ENCODE peak calls at places on chromosomes 12 and 14, in five cellular contexts. One of them, this sample, is unnamed.

GRCh38 chr12:52212701-52213540 is 20.1 kb upstream of the KRT7 start:
- DNase-seq in HepG2: no peak
- DNase-seq in HCT116: no peak
- DNase-seq in H1: no peak
- DNase-seq in K562: no peak
- DNase-seq in this sample: no peak

GRCh38 chr14:70792939-70793338 is 16.4 kb downstream of the MAP3K9 start:
- DNase-seq in K562: no peak
- DNase-seq in HepG2: no peak
- DNase-seq in HCT116: no peak
- DNase-seq in H1: no peak
- DNase-seq in this sample: no peak

GRCh38 chr14:100442036-100442435 is 118.9 kb downstream of the SLC25A47 start:
- DNase-seq in H1: peak
- DNase-seq in HCT116: no peak
- DNase-seq in K562: no peak
- DNase-seq in HepG2: no peak
- DNase-seq in this sample: no peak

GRCh38 chr14:74360163-74360562 is 11.9 kb downstream of the VRTN start:
- DNase-seq in H1: no peak
- DNase-seq in HepG2: no peak
- DNase-seq in HCT116: no peak
- DNase-seq in K562: no peak
- DNase-seq in this sample: no peak

GRCh38 chr14:21346532-21347135 is 37.2 kb downstream of the SUPT16H start:
- DNase-seq in HCT116: no peak
- DNase-seq in H1: no peak
- DNase-seq in HepG2: no peak
- DNase-seq in K562: no peak
- DNase-seq in this sample: no peak

GRCh38 chr12:132708150-132708549 is 2.5 kb upstream of the PGAM5 start:
- DNase-seq in HCT116: no peak
- DNase-seq in H1: no peak
- DNase-seq in K562: no peak
- DNase-seq in HepG2: no peak
- DNase-seq in this sample: no peak

GRCh38 chr12:51705450-51705849 is 114.4 kb downstream of the SCN8A start:
- DNase-seq in HCT116: no peak
- DNase-seq in H1: no peak
- DNase-seq in K562: no peak
- DNase-seq in HepG2: no peak
- DNase-seq in this sample: no peak

GRCh38 chr12:118880745-118881144 is 100.6 kb upstream of the SRRM4 start:
- DNase-seq in K562: no peak
- DNase-seq in HepG2: no peak
- DNase-seq in H1: no peak
- DNase-seq in HCT116: no peak
- DNase-seq in this sample: no peak

GRCh38 chr14:36700656-36701055 is 39.0 kb downstream of the PAX9 start:
- DNase-seq in H1: no peak
- DNase-seq in K562: no peak
- DNase-seq in HepG2: no peak
- DNase-seq in HCT116: no peak
- DNase-seq in this sample: no peak

GRCh38 chr14:102316048-102316745 is 3.3 kb upstream of the ZNF839 start:
- DNase-seq in K562: no peak
- DNase-seq in HCT116: no peak
- DNase-seq in HepG2: peak
- DNase-seq in H1: no peak
- DNase-seq in this sample: no peak

GRCh38 chr12:52909256-52909655 is 4.4 kb upstream of the KRT8 start:
- DNase-seq in H1: no peak
- DNase-seq in HCT116: no peak
- DNase-seq in K562: no peak
- DNase-seq in HepG2: no peak
- DNase-seq in this sample: no peak

GRCh38 chr14:105275267-105275946 is 25.4 kb downstream of the BRF1 start:
- DNase-seq in H1: no peak
- DNase-seq in HCT116: no peak
- DNase-seq in HepG2: no peak
- DNase-seq in K562: no peak
- DNase-seq in this sample: no peak

GRCh38 chr12:56991319-56991906 is 14.9 kb downstream of the ZBTB39 start:
- DNase-seq in HepG2: no peak
- DNase-seq in HCT116: no peak
- DNase-seq in K562: peak
- DNase-seq in H1: peak
- DNase-seq in this sample: no peak

GRCh38 chr14:70808402-70809237 is 693 bp downstream of the MAP3K9 start:
- DNase-seq in HepG2: no peak
- DNase-seq in HCT116: no peak
- DNase-seq in H1: peak
- DNase-seq in K562: no peak
- DNase-seq in this sample: no peak

GRCh38 chr12:42786400-42786799 is 196.9 kb upstream of the PRICKLE1 start:
- DNase-seq in K562: no peak
- DNase-seq in HCT116: no peak
- DNase-seq in HepG2: no peak
- DNase-seq in H1: no peak
- DNase-seq in this sample: no peak

GRCh38 chr12:44372259-44372658 is 503.9 kb downstream of the NELL2 start:
- DNase-seq in K562: no peak
- DNase-seq in HepG2: no peak
- DNase-seq in HCT116: no peak
- DNase-seq in H1: no peak
- DNase-seq in this sample: no peak

GRCh38 chr12:27434673-27435565 is 11.6 kb upstream of the SMCO2 start:
- DNase-seq in H1: no peak
- DNase-seq in HepG2: no peak
- DNase-seq in HCT116: no peak
- DNase-seq in K562: peak
- DNase-seq in this sample: no peak

GRCh38 chr12:42557586-42558172 is 31.9 kb downstream of the PRICKLE1 start:
- DNase-seq in HCT116: no peak
- DNase-seq in H1: no peak
- DNase-seq in HepG2: no peak
- DNase-seq in K562: no peak
- DNase-seq in this sample: no peak

GRCh38 chr12:123801573-123802178 is 39.6 kb downstream of the DNAH10 start:
- DNase-seq in HepG2: no peak
- DNase-seq in K562: no peak
- DNase-seq in HCT116: peak
- DNase-seq in H1: no peak
- DNase-seq in this sample: no peak

GRCh38 chr14:23240661-23241060 is 2.9 kb downstream of the RNF212B start:
- DNase-seq in H1: no peak
- DNase-seq in K562: no peak
- DNase-seq in HepG2: no peak
- DNase-seq in HCT116: no peak
- DNase-seq in this sample: no peak

GRCh38 chr12:131773582-131774221 is 54.5 kb upstream of the MMP17 start:
- DNase-seq in H1: no peak
- DNase-seq in HCT116: no peak
- DNase-seq in K562: no peak
- DNase-seq in HepG2: no peak
- DNase-seq in this sample: peak

GRCh38 chr12:4148418-4149056 is 125.0 kb upstream of the CCND2 start:
- DNase-seq in HepG2: no peak
- DNase-seq in HCT116: no peak
- DNase-seq in K562: no peak
- DNase-seq in H1: no peak
- DNase-seq in this sample: peak

GRCh38 chr12:84117190-84117589 is 795.4 kb downstream of the SLC6A15 start:
- DNase-seq in HepG2: no peak
- DNase-seq in H1: no peak
- DNase-seq in HCT116: no peak
- DNase-seq in K562: no peak
- DNase-seq in this sample: no peak

GRCh38 chr14:101101456-101102056 is 198.0 kb upstream of the RTL1 start:
- DNase-seq in H1: no peak
- DNase-seq in HCT116: no peak
- DNase-seq in K562: no peak
- DNase-seq in HepG2: no peak
- DNase-seq in this sample: no peak

GRCh38 chr12:78167510-78167909 is 336.8 kb downstream of the NAV3 start:
- DNase-seq in H1: no peak
- DNase-seq in HCT116: no peak
- DNase-seq in K562: no peak
- DNase-seq in HepG2: no peak
- DNase-seq in this sample: no peak

DNA sequence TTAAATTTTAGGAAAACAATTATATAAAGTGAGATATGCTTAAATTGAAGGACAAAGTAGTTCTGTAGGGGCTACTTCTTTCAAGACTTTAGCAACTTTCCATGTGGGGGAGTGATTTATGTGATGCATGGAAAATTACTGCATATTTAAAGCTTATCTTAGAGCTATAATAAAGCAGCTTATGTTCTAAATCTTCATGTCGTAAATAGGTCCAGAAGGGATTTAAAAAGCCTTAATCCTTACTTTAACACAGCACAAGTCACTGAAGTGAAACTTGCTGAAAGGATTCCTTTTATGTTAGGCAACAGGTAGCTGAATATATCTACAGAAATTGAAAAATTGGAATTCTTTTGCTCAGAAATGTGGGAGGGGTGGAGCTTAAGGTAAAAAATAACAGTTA is 340.4 kb downstream of the NAV3 start:
- DNase-seq in K562: no peak
- DNase-seq in HCT116: no peak
- DNase-seq in HepG2: no peak
- DNase-seq in H1: no peak
- DNase-seq in this sample: no peak
- TF ChIP-seq SRF in K562: no peak
- TF ChIP-seq SRF in HCT116: no peak
- TF ChIP-seq SRF in HepG2: no peak
- TF ChIP-seq SRF in H1: no peak
- TF ChIP-seq SRF in this sample: no peak

GRCh38 chr12:124920353-124920935 is 6.0 kb upstream of the UBC start:
- DNase-seq in K562: no peak
- DNase-seq in HCT116: no peak
- DNase-seq in H1: no peak
- DNase-seq in HepG2: no peak
- DNase-seq in this sample: no peak

GRCh38 chr12:124921200-124922008 is 7.0 kb upstream of the UBC start:
- DNase-seq in HCT116: no peak
- DNase-seq in HepG2: peak
- DNase-seq in K562: peak
- DNase-seq in H1: peak
- DNase-seq in this sample: peak

GRCh38 chr12:124917841-124918621 is 3.6 kb upstream of the UBC start:
- DNase-seq in K562: no peak
- DNase-seq in H1: no peak
- DNase-seq in HepG2: peak
- DNase-seq in HCT116: no peak
- DNase-seq in this sample: no peak

GRCh38 chr12:124917135-124917840 is 2.8 kb upstream of the UBC start:
- DNase-seq in HepG2: peak
- DNase-seq in H1: peak
- DNase-seq in HCT116: peak
- DNase-seq in K562: peak
- DNase-seq in this sample: peak

DNA sequence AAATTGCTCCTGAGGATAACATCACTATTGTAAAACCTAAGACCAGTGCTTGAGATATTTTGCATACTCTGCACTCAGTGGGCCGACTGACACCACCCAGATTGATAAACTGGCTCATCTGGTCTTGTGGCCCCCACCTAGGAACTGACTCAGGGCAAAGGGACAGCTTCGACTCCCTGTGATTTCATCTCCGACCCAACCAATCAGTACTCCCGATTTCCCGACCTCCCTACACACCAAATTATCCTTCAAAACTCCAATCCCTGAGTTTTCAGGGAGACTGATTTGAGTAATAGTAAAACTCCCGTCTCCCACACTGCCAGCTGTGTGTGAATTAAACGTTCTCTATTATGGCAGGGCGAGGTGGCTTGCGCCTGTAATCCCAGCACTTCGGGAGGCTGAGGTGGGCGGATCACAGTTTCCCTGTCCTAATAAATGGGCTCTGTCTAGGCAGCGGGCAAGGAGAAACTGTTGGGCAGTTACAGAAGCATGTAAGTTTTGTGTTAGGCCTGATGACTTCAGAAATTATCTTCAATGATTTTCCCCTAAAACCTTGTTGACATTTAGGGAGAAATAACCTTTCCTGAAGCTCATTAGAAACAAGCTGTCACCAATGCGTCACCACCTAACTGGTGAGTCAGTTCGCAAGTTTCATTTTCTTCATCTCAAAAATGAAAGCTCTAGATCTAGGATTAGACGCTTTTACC is 5.3 kb upstream of the UBC start:
- DNase-seq in HepG2: no peak
- DNase-seq in H1: no peak
- DNase-seq in HCT116: no peak
- DNase-seq in K562: no peak
- DNase-seq in this sample: peak
- TF ChIP-seq SRF in HepG2: no peak
- TF ChIP-seq SRF in H1: no peak
- TF ChIP-seq SRF in HCT116: no peak
- TF ChIP-seq SRF in K562: no peak
- TF ChIP-seq SRF in this sample: peak

GRCh38 chr12:92030618-92031017 is 115.0 kb downstream of the BTG1 start:
- DNase-seq in HCT116: no peak
- DNase-seq in HepG2: no peak
- DNase-seq in K562: no peak
- DNase-seq in H1: no peak
- DNase-seq in this sample: peak
- TF ChIP-seq SRF in HCT116: no peak
- TF ChIP-seq SRF in HepG2: no peak
- TF ChIP-seq SRF in K562: no peak
- TF ChIP-seq SRF in H1: no peak
- TF ChIP-seq SRF in this sample: no peak

DNA sequence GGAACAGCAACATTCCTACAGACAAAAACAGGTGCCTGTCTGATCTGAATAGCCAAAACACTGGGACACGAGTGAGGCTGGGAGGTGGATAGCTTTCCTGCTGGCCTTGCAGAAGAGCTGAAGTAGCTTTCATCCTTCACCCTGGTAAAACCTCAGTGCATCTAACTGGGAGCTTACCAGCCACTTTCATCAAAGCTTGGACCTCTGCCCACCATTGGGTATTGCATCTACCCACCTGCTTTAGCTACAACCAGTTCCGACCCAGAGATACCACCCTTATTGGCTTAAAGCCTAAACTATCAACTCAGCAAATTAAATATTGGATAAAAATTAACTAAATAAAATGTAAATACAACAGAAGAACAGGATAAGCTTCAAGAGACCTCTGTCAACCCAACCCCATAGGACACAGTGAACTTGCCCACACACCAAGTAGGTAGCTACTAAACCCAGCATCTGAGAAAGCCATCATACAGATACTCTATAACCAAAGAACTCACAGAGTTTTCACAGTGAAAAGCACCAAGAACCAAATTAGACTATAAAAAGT is 866.3 kb downstream of the FSCB start:
- DNase-seq in HCT116: no peak
- DNase-seq in HepG2: no peak
- DNase-seq in H1: no peak
- DNase-seq in K562: no peak
- DNase-seq in this sample: no peak
- TF ChIP-seq SRF in HCT116: no peak
- TF ChIP-seq SRF in HepG2: no peak
- TF ChIP-seq SRF in H1: no peak
- TF ChIP-seq SRF in K562: no peak
- TF ChIP-seq SRF in this sample: no peak